ENCODE peak calls at places on chromosome 7, in eight cellular contexts. Q is AG04449, Y is lower leg skin, U is fibroblast of lung, G is testis, J is cardiac muscle cell, K is dorsolateral prefrontal cortex, T is type B pancreatic cell. R is an unnamed sample.

GRCh38 chr7:101686030-101686429 is 56.9 kb upstream of the MYL10 start:
- DNase-seq in J (no peak), U (no peak), T (no peak), G (no peak), Y (no peak), K (no peak), Q (no peak), R (no peak)

GRCh38 chr7:47576031-47576908 is 5.6 kb downstream of the TNS3 start:
- DNase-seq in U (peak), J (no peak), Y (no peak), G (peak), K (no peak), Q (no peak), T (no peak), R (no peak)

GRCh38 chr7:115748123-115748738 is 282.3 kb downstream of the TFEC start:
- DNase-seq in J (no peak), Y (no peak), U (no peak), Q (no peak), T (no peak), K (no peak), G (no peak), R (no peak)

GRCh38 chr7:3336042-3336665 is 35.1 kb downstream of the SDK1 start:
- DNase-seq in G (no peak), T (no peak), Q (no peak), U (no peak), K (no peak), Y (no peak), J (no peak), R (no peak)

GRCh38 chr7:52077571-52077970 is 761.0 kb upstream of the COBL start:
- DNase-seq in U (no peak), K (no peak), J (no peak), Y (no peak), Q (no peak), G (no peak), T (no peak), R (no peak)

GRCh38 chr7:111855842-111856227 is 293.5 kb upstream of the IMMP2L start:
- DNase-seq in G (peak), U (peak), J (peak), K (no peak), Q (no peak), Y (no peak), T (no peak), R (no peak)

GRCh38 chr7:155387066-155387620 is 70.8 kb upstream of the EN2 start:
- DNase-seq in Y (no peak), J (no peak), T (no peak), K (no peak), G (no peak), Q (no peak), U (no peak), R (no peak)

GRCh38 chr7:55536619-55537457 is 35.5 kb downstream of the VOPP1 start:
- DNase-seq in J (no peak), Y (no peak), G (no peak), U (no peak), K (no peak), T (no peak), Q (no peak), R (no peak)

GRCh38 chr7:2729893-2730716 is 42.1 kb downstream of the AMZ1 start:
- DNase-seq in Y (peak), G (peak), J (no peak), K (no peak), T (peak), Q (no peak), U (peak), R (no peak)

GRCh38 chr7:42736931-42737330 is 174.9 kb downstream of the C7orf25 start:
- DNase-seq in T (no peak), Q (no peak), J (peak), K (no peak), U (no peak), G (no peak), Y (no peak), R (no peak)

GRCh38 chr7:74199551-74200355 is 10.1 kb upstream of the LAT2 start:
- DNase-seq in G (no peak), Q (no peak), J (no peak), Y (peak), T (no peak), U (peak), K (no peak), R (no peak)

GRCh38 chr7:8384901-8385300 is 48.5 kb upstream of the NXPH1 start:
- DNase-seq in J (no peak), Q (no peak), T (no peak), K (no peak), U (no peak), Y (no peak), G (no peak), R (no peak)

GRCh38 chr7:36100293-36100692 is 52.8 kb upstream of the EEPD1 start:
- DNase-seq in K (no peak), U (peak), J (no peak), Q (peak), Y (no peak), T (no peak), G (no peak), R (no peak)

GRCh38 chr7:114710495-114710894 is 211.4 kb upstream of the MDFIC start:
- DNase-seq in Y (no peak), K (no peak), J (no peak), U (no peak), Q (no peak), G (no peak), T (no peak), R (no peak)

GRCh38 chr7:19177269-19177668 is 32.0 kb upstream of the FERD3L start:
- DNase-seq in Q (no peak), K (no peak), U (peak), J (peak), Y (no peak), T (no peak), G (no peak), R (peak)

GRCh38 chr7:129376778-129377700 is 57.2 kb upstream of the STRIP2 start:
- DNase-seq in G (no peak), J (no peak), T (no peak), K (no peak), U (peak), Y (no peak), Q (no peak), R (no peak)

GRCh38 chr7:31466036-31466435 is 47.9 kb upstream of the ITPRID1 start:
- DNase-seq in Y (no peak), Q (no peak), U (no peak), K (no peak), T (no peak), J (no peak), G (no peak), R (no peak)

GRCh38 chr7:156560075-156560474 is 80.5 kb upstream of the RNF32 start:
- DNase-seq in G (no peak), Y (no peak), K (no peak), J (no peak), U (no peak), Q (no peak), T (no peak), R (no peak)
- TF ChIP-seq CTCF in G (no peak), Y (no peak), K (no peak), J (no peak), U (no peak), Q (no peak), T (peak), R (no peak)

DNA sequence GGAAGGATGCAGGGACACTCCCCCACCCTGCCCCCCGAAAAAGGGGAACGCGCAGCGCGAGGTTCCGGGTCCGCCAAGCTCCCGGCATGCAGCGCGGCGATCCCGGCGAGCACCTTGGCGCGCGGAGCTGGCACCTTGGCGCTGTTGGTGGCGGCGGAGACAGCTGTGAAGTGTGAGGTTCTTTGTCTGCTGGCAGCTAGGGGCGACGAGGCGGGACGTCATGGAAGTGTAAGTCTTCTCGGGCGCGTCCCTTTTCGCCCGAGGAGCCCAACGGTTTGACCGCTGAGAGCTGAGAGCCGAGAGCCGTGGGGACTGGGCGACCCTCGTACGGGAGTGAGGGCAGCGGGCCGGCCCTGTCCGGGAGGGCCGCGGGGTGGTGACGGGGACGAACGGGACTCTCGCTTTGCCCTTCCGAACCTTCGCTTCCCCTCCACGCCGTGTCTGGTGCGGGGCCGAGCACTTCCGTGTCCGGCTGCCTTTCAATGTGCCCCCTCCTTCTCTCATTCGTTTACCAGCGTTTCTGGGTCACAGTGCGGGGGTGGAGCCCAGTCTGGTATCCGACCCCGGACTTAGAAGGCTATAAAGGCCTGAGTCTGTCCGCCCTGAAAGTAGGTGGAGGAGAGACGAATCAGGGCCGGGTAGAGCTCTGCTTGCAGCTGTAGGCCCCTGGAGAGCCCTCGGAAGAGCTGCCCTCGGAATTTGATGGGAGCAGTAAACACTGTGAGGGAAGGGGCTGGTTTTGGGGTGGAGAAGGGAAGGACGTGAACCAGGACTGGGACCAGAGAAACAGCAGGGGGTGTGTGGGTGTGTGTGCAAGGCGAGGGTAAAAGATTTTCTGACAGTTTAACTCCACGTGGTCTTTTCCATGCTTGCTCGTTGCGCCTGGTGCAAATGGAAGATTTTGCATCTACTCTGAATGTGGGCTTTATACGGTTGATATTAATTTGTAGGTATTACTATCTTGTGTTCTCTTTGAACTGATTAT is at the start of gene CRCP:
- DNase-seq in K (peak), T (peak), J (peak), U (peak), Y (peak), G (peak), Q (no peak), R (peak)
- TF ChIP-seq CTCF in K (no peak), T (peak), J (peak), U (peak), Y (no peak), G (no peak), Q (peak), R (peak)

DNA sequence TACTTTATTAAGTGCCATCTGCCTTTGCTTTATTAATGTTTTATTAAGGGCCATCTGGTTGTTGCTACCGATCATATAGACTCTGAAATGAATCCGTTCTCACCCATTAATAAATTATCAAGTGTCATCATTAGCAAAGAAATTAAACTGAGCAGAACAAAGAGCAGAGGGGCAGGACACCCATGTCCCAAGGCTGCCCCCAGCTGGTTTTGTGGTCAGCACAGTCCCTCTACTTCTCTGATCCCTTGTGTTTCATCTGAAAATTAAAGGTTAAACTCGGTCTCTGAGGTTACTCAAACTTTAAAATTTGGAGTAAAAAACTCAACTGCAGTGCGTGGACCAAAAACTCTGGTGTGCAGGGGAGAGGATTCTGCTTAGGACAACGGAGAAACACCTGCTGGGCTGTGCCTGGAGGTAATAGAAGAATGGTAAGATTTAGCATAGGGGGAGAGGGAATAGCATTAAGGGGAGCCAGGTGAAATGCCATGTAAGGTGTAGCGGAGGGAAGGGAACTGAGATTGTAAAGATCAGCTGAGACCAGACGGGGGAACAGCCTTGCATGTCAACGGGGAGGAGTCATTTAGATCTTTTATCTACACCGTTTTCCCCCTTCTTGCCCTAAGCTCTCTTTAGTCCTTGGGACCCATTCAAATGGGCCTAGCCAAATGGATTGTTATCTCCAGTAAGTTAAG is 10.8 kb upstream of the GSDME start:
- DNase-seq in U (no peak), J (no peak), T (no peak), G (no peak), K (no peak), Y (no peak), Q (no peak), R (no peak)
- TF ChIP-seq CTCF in U (peak), J (no peak), T (no peak), G (no peak), K (no peak), Y (no peak), Q (no peak), R (peak)

DNA sequence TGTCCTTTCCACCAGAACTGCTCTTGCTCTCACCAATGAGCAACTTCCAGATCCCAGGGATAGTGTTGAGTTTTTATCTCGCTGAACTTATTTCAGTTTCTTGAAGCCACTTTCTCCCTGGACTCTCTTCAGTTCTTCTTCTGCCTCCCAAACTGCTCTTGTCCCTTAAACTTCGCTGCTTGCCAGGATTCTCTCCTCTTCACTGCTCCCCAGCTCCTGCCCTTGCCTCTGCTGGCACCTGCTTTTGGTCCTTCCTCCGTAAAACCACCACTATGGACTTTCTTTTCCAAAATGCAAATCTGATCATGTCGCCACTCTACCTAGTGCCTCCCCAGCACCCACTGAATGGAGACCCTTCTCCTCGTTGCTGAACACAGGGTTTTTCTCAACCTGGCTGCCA is 92.8 kb upstream of the PALS2 start:
- DNase-seq in Q (no peak), T (no peak), U (no peak), J (no peak), K (no peak), Y (no peak), G (no peak), R (no peak)
- TF ChIP-seq CTCF in Q (no peak), T (no peak), U (no peak), J (no peak), K (no peak), Y (no peak), G (no peak), R (no peak)

GRCh38 chr7:107165341-107165740 is 3.5 kb upstream of the HBP1 start:
- DNase-seq in Y (no peak), J (no peak), Q (no peak), U (no peak), T (no peak), G (no peak), K (no peak), R (no peak)

GRCh38 chr7:107168233-107169119 is at the start of gene HBP1:
- DNase-seq in Q (peak), U (peak), K (peak), G (peak), J (peak), T (peak), Y (peak), R (peak)

GRCh38 chr7:107166702-107167426 is 1.9 kb upstream of the HBP1 start:
- DNase-seq in U (no peak), Y (no peak), G (no peak), T (no peak), K (no peak), Q (no peak), J (no peak), R (no peak)

GRCh38 chr7:107169120-107170050 is 582 bp downstream of the HBP1 start:
- DNase-seq in Y (peak), K (peak), G (peak), U (peak), T (peak), Q (peak), J (peak), R (peak)

GRCh38 chr7:107167483-107168232 is 1.1 kb upstream of the HBP1 start:
- DNase-seq in Y (no peak), Q (peak), T (no peak), J (peak), G (peak), K (peak), U (peak), R (peak)
- TF ChIP-seq CTCF in Y (no peak), Q (peak), T (peak), J (peak), G (no peak), K (peak), U (peak), R (peak)

GRCh38 chr7:133274265-133274664 is 21.4 kb downstream of the EXOC4 start:
- DNase-seq in T (no peak), Q (no peak), J (no peak), G (no peak), K (no peak), U (no peak), Y (no peak), R (no peak)

GRCh38 chr7:133273221-133273620 is 20.3 kb downstream of the EXOC4 start:
- DNase-seq in U (no peak), Q (no peak), Y (no peak), G (no peak), J (no peak), K (no peak), T (no peak), R (no peak)

GRCh38 chr7:133275441-133276105 is 22.7 kb downstream of the EXOC4 start:
- DNase-seq in Y (no peak), Q (no peak), T (no peak), J (no peak), K (no peak), U (peak), G (no peak), R (no peak)

DNA sequence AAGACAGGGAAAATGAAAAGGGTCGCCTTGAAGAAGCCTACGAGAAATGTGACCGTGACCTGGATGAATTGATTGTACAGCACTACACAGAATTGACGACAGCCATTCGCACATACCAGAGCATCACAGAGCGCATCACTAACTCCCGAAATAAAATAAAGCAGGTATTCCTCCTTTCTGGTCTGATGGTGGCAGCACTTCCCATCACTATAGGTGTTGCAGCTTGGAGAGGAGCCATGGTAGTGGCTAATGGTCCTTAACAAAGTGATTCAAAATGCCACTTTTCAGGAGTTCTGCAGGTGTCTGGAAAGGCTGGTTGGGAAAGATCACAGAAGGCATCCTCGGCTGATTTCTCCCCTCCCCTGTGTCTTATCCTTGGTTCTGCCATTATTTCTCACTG is 22.1 kb downstream of the EXOC4 start:
- DNase-seq in Y (no peak), T (no peak), U (no peak), G (no peak), K (no peak), J (no peak), Q (no peak), R (no peak)
- TF ChIP-seq CTCF in Y (no peak), T (no peak), U (no peak), G (no peak), K (no peak), J (no peak), Q (no peak), R (peak)

GRCh38 chr7:94403546-94403945 is 8.9 kb downstream of the COL1A2 start:
- DNase-seq in U (no peak), K (no peak), J (no peak), T (no peak), Q (no peak), G (no peak), Y (no peak), R (no peak)

GRCh38 chr7:94401411-94401810 is 6.7 kb downstream of the COL1A2 start:
- DNase-seq in G (no peak), Y (no peak), J (no peak), Q (no peak), T (no peak), U (no peak), K (no peak), R (no peak)

GRCh38 chr7:94400643-94401042 is 5.9 kb downstream of the COL1A2 start:
- DNase-seq in J (no peak), K (no peak), G (no peak), T (no peak), Y (no peak), Q (no peak), U (peak), R (no peak)

GRCh38 chr7:94409561-94409960 is 14.9 kb downstream of the COL1A2 start:
- DNase-seq in Q (no peak), Y (no peak), U (no peak), J (no peak), G (no peak), T (no peak), K (no peak), R (no peak)

DNA sequence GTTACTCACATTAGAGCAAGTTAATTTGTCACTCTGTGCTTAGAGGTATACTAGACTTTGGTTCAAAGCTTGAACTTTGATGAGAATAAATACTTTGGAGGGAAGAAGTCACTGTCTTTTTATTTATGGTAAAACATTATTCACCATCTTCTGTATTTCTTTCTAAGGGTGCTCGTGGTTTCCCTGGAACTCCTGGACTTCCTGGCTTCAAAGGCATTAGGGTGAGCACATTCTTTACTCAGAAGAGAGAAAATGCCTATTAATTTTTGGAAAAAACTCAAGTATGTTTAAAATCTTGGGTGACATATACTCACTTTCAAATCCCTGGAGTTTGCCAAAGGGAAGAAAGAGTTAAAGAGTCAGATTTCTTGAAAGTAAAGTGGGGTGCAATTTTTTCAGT is 10.8 kb downstream of the COL1A2 start:
- DNase-seq in T (no peak), U (peak), J (no peak), G (no peak), Y (no peak), K (no peak), Q (no peak), R (no peak)
- TF ChIP-seq CTCF in T (no peak), U (no peak), J (no peak), G (no peak), Y (no peak), K (no peak), Q (no peak), R (no peak)

GRCh38 chr7:122532406-122533269 is 166.3 kb downstream of the RNF133 start:
- DNase-seq in J (no peak), U (no peak), K (no peak), G (no peak), Q (no peak), Y (no peak), T (no peak), R (no peak)

GRCh38 chr7:122525355-122525754 is 173.6 kb downstream of the RNF133 start:
- DNase-seq in T (no peak), Q (no peak), K (no peak), U (no peak), Y (no peak), G (no peak), J (no peak), R (no peak)

DNA sequence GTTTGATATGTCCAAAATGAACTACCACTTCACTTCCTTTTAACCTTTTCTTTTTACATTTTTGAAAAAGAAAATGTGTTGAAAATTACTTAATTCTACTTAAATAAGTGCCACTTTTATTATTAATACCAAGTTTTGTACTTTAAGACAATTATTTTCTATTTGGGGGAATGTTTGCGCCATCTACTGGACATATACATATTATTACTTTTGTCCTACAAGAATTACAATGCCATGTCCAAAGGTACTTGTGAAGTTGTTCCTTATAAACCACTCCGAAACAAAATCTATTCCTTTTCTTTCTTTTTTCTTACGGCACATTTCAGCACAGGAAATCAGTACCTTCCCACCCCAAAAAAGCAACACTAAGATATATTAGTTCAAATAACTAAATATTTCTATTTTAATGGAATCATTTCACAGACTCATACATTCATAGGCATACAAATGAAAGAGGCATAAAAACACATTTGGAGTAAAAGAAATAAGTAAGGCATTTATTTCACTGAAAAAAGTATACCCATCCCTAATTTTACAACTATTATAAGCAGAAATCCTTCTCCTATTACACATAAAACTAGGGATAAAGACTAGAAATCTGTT is 169.9 kb downstream of the RNF133 start:
- DNase-seq in T (no peak), Q (no peak), J (peak), U (peak), G (no peak), K (no peak), Y (no peak), R (no peak)
- TF ChIP-seq CTCF in T (peak), Q (no peak), J (peak), U (peak), G (peak), K (peak), Y (no peak), R (peak)